ENCODE peak calls at places on chromosomes 11 and 22, in four cellular contexts. One of them, this sample, is unnamed.

GRCh38 chr11:33387996-33388395 is 130.8 kb downstream of the HIPK3 start:
- DNase-seq in AG10803: no peak
- DNase-seq in kidney tubule cell: peak; percentile 69
- DNase-seq in Peyer's patch: no peak
- DNase-seq in this sample: peak; percentile 76

GRCh38 chr22:19971276-19972124 is 29.9 kb upstream of the TXNRD2 start:
- DNase-seq in AG10803: no peak
- DNase-seq in kidney tubule cell: no peak
- DNase-seq in Peyer's patch: no peak
- DNase-seq in this sample: no peak

GRCh38 chr22:39224550-39224949 is 20.2 kb downstream of the PDGFB start:
- DNase-seq in AG10803: no peak
- DNase-seq in kidney tubule cell: no peak
- DNase-seq in Peyer's patch: no peak
- DNase-seq in this sample: no peak

GRCh38 chr11:65502274-65502851 is 3.5 kb downstream of the MALAT1 start:
- DNase-seq in AG10803: peak; percentile 59
- DNase-seq in kidney tubule cell: no peak
- DNase-seq in Peyer's patch: peak; percentile 27
- DNase-seq in this sample: peak; percentile 66

GRCh38 chr22:43319661-43320486 is 23.3 kb downstream of the SCUBE1 start:
- DNase-seq in AG10803: peak; percentile 27
- DNase-seq in kidney tubule cell: no peak
- DNase-seq in Peyer's patch: no peak
- DNase-seq in this sample: no peak

GRCh38 chr22:31752096-31752847 is 1.5 kb upstream of the DEPDC5 start:
- DNase-seq in AG10803: no peak
- DNase-seq in kidney tubule cell: no peak
- DNase-seq in Peyer's patch: no peak
- DNase-seq in this sample: no peak

GRCh38 chr11:116342148-116342547 is 430.6 kb downstream of the BUD13 start:
- DNase-seq in AG10803: no peak
- DNase-seq in kidney tubule cell: no peak
- DNase-seq in Peyer's patch: no peak
- DNase-seq in this sample: no peak

GRCh38 chr11:66291706-66292542 is at the start of gene TMEM151A:
- DNase-seq in AG10803: no peak
- DNase-seq in kidney tubule cell: no peak
- DNase-seq in Peyer's patch: no peak
- DNase-seq in this sample: no peak

GRCh38 chr11:36487619-36488018 is 22.5 kb downstream of the TRAF6 start:
- DNase-seq in AG10803: no peak
- DNase-seq in kidney tubule cell: no peak
- DNase-seq in Peyer's patch: no peak
- DNase-seq in this sample: no peak

GRCh38 chr22:17672417-17672991 is 33.9 kb downstream of the BCL2L13 start:
- DNase-seq in AG10803: no peak
- DNase-seq in kidney tubule cell: peak; percentile 54
- DNase-seq in Peyer's patch: no peak
- DNase-seq in this sample: no peak

GRCh38 chr22:31039393-31039792 is 41.7 kb upstream of the SMTN start:
- DNase-seq in AG10803: peak; percentile 89
- DNase-seq in kidney tubule cell: no peak
- DNase-seq in Peyer's patch: peak; percentile 48
- DNase-seq in this sample: no peak

GRCh38 chr11:44125598-44125997 is 30.1 kb downstream of the EXT2 start:
- DNase-seq in AG10803: no peak
- DNase-seq in kidney tubule cell: no peak
- DNase-seq in Peyer's patch: no peak
- DNase-seq in this sample: no peak

GRCh38 chr11:115939104-115939503 is 434.9 kb upstream of the CADM1 start:
- DNase-seq in AG10803: no peak
- DNase-seq in kidney tubule cell: peak; percentile 85
- DNase-seq in Peyer's patch: no peak
- DNase-seq in this sample: no peak

GRCh38 chr11:65429069-65429681 is 6.6 kb downstream of the NEAT1 start:
- DNase-seq in AG10803: peak; percentile 84
- DNase-seq in kidney tubule cell: peak; percentile 77
- DNase-seq in Peyer's patch: peak; percentile 60
- DNase-seq in this sample: peak; percentile 83

GRCh38 chr11:93921695-93922468 is 71.5 kb upstream of the VSTM5 start:
- DNase-seq in AG10803: peak; percentile 73
- DNase-seq in kidney tubule cell: peak; percentile 70
- DNase-seq in Peyer's patch: peak; percentile 54
- DNase-seq in this sample: peak; percentile 62

GRCh38 chr11:12453243-12453642 is 75.9 kb downstream of the PARVA start:
- DNase-seq in AG10803: no peak
- DNase-seq in kidney tubule cell: no peak
- DNase-seq in Peyer's patch: no peak
- DNase-seq in this sample: no peak

GRCh38 chr22:37282385-37282677 is at the start of gene CYTH4:
- DNase-seq in AG10803: no peak
- DNase-seq in kidney tubule cell: peak; percentile 24
- DNase-seq in Peyer's patch: peak; percentile 93
- DNase-seq in this sample: peak; percentile 61

GRCh38 chr11:68139395-68139794 is 18.2 kb upstream of the CHKA start:
- DNase-seq in AG10803: no peak
- DNase-seq in kidney tubule cell: no peak
- DNase-seq in Peyer's patch: no peak
- DNase-seq in this sample: no peak

GRCh38 chr11:70024773-70025045 is 53.4 kb upstream of the ANO1 start:
- DNase-seq in AG10803: no peak
- DNase-seq in kidney tubule cell: no peak
- DNase-seq in Peyer's patch: no peak
- DNase-seq in this sample: no peak

GRCh38 chr11:129323896-129324522 is 51.6 kb upstream of the BARX2 start:
- DNase-seq in AG10803: peak; percentile 76
- DNase-seq in kidney tubule cell: no peak
- DNase-seq in Peyer's patch: no peak
- DNase-seq in this sample: peak; percentile 77

GRCh38 chr11:13119928-13120520 is 110.9 kb downstream of the RASSF10 start:
- DNase-seq in AG10803: no peak
- DNase-seq in kidney tubule cell: peak; percentile 63
- DNase-seq in Peyer's patch: no peak
- DNase-seq in this sample: no peak

GRCh38 chr22:29691636-29692326 is 28.0 kb upstream of the CABP7 start:
- DNase-seq in AG10803: no peak
- DNase-seq in kidney tubule cell: no peak
- DNase-seq in Peyer's patch: no peak
- DNase-seq in this sample: no peak

GRCh38 chr11:108984021-108984420 is 319.2 kb downstream of the DDX10 start:
- DNase-seq in AG10803: no peak
- DNase-seq in kidney tubule cell: peak; percentile 51
- DNase-seq in Peyer's patch: no peak
- DNase-seq in this sample: no peak

GRCh38 chr11:45383229-45383628 is 97.1 kb upstream of the SYT13 start:
- DNase-seq in AG10803: peak; percentile 89
- DNase-seq in kidney tubule cell: no peak
- DNase-seq in Peyer's patch: no peak
- DNase-seq in this sample: peak; percentile 86

GRCh38 chr11:62075438-62075837 is 48.4 kb upstream of the INCENP start:
- DNase-seq in AG10803: no peak
- DNase-seq in kidney tubule cell: no peak
- DNase-seq in Peyer's patch: no peak
- DNase-seq in this sample: no peak

GRCh38 chr11:82046778-82047177 is 686.9 kb downstream of the FAM181B start:
- DNase-seq in AG10803: peak; percentile 67
- DNase-seq in kidney tubule cell: no peak
- DNase-seq in Peyer's patch: no peak
- DNase-seq in this sample: no peak

GRCh38 chr11:2375341-2375853 is 1.7 kb upstream of the CD81 start:
- DNase-seq in AG10803: no peak
- DNase-seq in kidney tubule cell: peak; percentile 50
- DNase-seq in Peyer's patch: no peak
- DNase-seq in this sample: no peak

GRCh38 chr22:48618326-48618725 is 1209.3 kb downstream of the BRD1 start:
- DNase-seq in AG10803: no peak
- DNase-seq in kidney tubule cell: no peak
- DNase-seq in Peyer's patch: no peak
- DNase-seq in this sample: no peak

GRCh38 chr11:2526808-2527381 is 82.1 kb downstream of the KCNQ1 start:
- DNase-seq in AG10803: no peak
- DNase-seq in kidney tubule cell: peak; percentile 4
- DNase-seq in Peyer's patch: peak; percentile 92
- DNase-seq in this sample: peak; percentile 70

GRCh38 chr11:3095712-3096361 is 38.6 kb upstream of the CARS1 start:
- DNase-seq in AG10803: peak; percentile 68
- DNase-seq in kidney tubule cell: peak; percentile 81
- DNase-seq in Peyer's patch: peak; percentile 49
- DNase-seq in this sample: no peak

GRCh38 chr11:77055056-77055680 is 11.6 kb upstream of the CAPN5 start:
- DNase-seq in AG10803: no peak
- DNase-seq in kidney tubule cell: no peak
- DNase-seq in Peyer's patch: no peak
- DNase-seq in this sample: no peak

This sample was measured in KBM-7.